ENCODE peak calls at places on chromosomes 11 and 22, in four cellular contexts. One of them, this sample, is unnamed.

GRCh38 chr11:120136356-120136755 is 1.6 kb downstream of the TRIM29 start:
- DNase-seq in SHP77: no peak
- DNase-seq in uterus: no peak
- DNase-seq in myocyte: no peak
- DNase-seq in this sample: peak

GRCh38 chr11:38791346-38791961 is 2193.4 kb upstream of the RAG2 start:
- DNase-seq in SHP77: peak
- DNase-seq in uterus: no peak
- DNase-seq in myocyte: peak
- DNase-seq in this sample: no peak

GRCh38 chr22:48941903-48942625 is 885.6 kb downstream of the BRD1 start:
- DNase-seq in SHP77: peak
- DNase-seq in uterus: no peak
- DNase-seq in myocyte: no peak
- DNase-seq in this sample: peak

GRCh38 chr11:42521994-42522393 is 789.8 kb upstream of the API5 start:
- DNase-seq in SHP77: no peak
- DNase-seq in uterus: no peak
- DNase-seq in myocyte: no peak
- DNase-seq in this sample: no peak

GRCh38 chr11:11876458-11876857 is 34.7 kb downstream of the USP47 start:
- DNase-seq in SHP77: no peak
- DNase-seq in uterus: no peak
- DNase-seq in myocyte: peak
- DNase-seq in this sample: no peak

GRCh38 chr11:12390687-12391110 is 13.3 kb downstream of the PARVA start:
- DNase-seq in SHP77: no peak
- DNase-seq in uterus: no peak
- DNase-seq in myocyte: peak
- DNase-seq in this sample: no peak

GRCh38 chr11:130390071-130390758 is 38.2 kb downstream of the ADAMTS8 start:
- DNase-seq in SHP77: peak
- DNase-seq in uterus: no peak
- DNase-seq in myocyte: peak
- DNase-seq in this sample: no peak

GRCh38 chr11:12126352-12127019 is 16.1 kb downstream of the MICAL2 start:
- DNase-seq in SHP77: no peak
- DNase-seq in uterus: no peak
- DNase-seq in myocyte: peak
- DNase-seq in this sample: no peak

GRCh38 chr11:82315093-82315492 is 418.6 kb downstream of the FAM181B start:
- DNase-seq in SHP77: no peak
- DNase-seq in uterus: peak
- DNase-seq in myocyte: no peak
- DNase-seq in this sample: no peak

GRCh38 chr11:1628506-1629325 is 859 bp upstream of the KRTAP5-5 start:
- DNase-seq in SHP77: no peak
- DNase-seq in uterus: no peak
- DNase-seq in myocyte: peak
- DNase-seq in this sample: peak

GRCh38 chr11:115363921-115364320 is 140.3 kb downstream of the CADM1 start:
- DNase-seq in SHP77: no peak
- DNase-seq in uterus: no peak
- DNase-seq in myocyte: no peak
- DNase-seq in this sample: no peak

GRCh38 chr11:55956521-55956920 is 13.2 kb downstream of the OR10AG1 start:
- DNase-seq in SHP77: no peak
- DNase-seq in uterus: no peak
- DNase-seq in myocyte: no peak
- DNase-seq in this sample: no peak

GRCh38 chr11:64340671-64341335 is 799 bp downstream of the CCDC88B start:
- DNase-seq in SHP77: no peak
- DNase-seq in uterus: no peak
- DNase-seq in myocyte: no peak
- DNase-seq in this sample: no peak

GRCh38 chr11:118786657-118787056 is 4.3 kb downstream of the DDX6 start:
- DNase-seq in SHP77: no peak
- DNase-seq in uterus: no peak
- DNase-seq in myocyte: no peak
- DNase-seq in this sample: no peak

GRCh38 chr11:13327421-13327820 is 49.8 kb downstream of the BMAL1 start:
- DNase-seq in SHP77: no peak
- DNase-seq in uterus: no peak
- DNase-seq in myocyte: no peak
- DNase-seq in this sample: no peak

GRCh38 chr22:37163618-37164534 is 14.2 kb upstream of the IL2RB start:
- DNase-seq in SHP77: no peak
- DNase-seq in uterus: no peak
- DNase-seq in myocyte: no peak
- DNase-seq in this sample: no peak

GRCh38 chr11:114207096-114207495 is 89.1 kb upstream of the NNMT start:
- DNase-seq in SHP77: no peak
- DNase-seq in uterus: no peak
- DNase-seq in myocyte: no peak
- DNase-seq in this sample: no peak

GRCh38 chr11:45048870-45049825 is 97.3 kb upstream of the PRDM11 start:
- DNase-seq in SHP77: no peak
- DNase-seq in uterus: peak
- DNase-seq in myocyte: peak
- DNase-seq in this sample: peak

GRCh38 chr11:14908214-14908880 is 16.3 kb upstream of the CYP2R1 start:
- DNase-seq in SHP77: peak
- DNase-seq in uterus: no peak
- DNase-seq in myocyte: peak
- DNase-seq in this sample: no peak

This sample was measured in ureter.